ENCODE peak calls at places on chromosomes 7 and 10, in seven cellular contexts. F is EH; P is heart left ventricle; N is foreskin fibroblast; Q is adipocyte; E is activated T-helper 1 cell treated with anti-CD3 and anti-CD28 coated beads, Interleukin-12 subunit alpha, Interleukin-12 subunit beta, Interleukin-2, Interleukin-4 antibody, amounts not matched to agents 30 ng/mL and 10 ng/mL and 1 ng/mL, durations not matched to agents 14 hours and 24 hours and 36 hours; T is HuH-7. J is an unnamed sample.

GRCh38 chr7:150621376-150621775 is 10.8 kb downstream of the GIMAP6 start:
- DNase-seq in P (no peak), Q (no peak), N (no peak), F (no peak), E (no peak), T (no peak), J (no peak)

GRCh38 chr10:108783897-108784296 is 1139.4 kb downstream of the XPNPEP1 start:
- DNase-seq in T (peak), E (no peak), Q (peak), F (peak), P (no peak), N (peak), J (peak)

GRCh38 chr10:78202386-78202785 is 168.7 kb downstream of the RPS24 start:
- DNase-seq in F (peak), T (no peak), Q (no peak), E (no peak), P (no peak), N (peak), J (no peak)

GRCh38 chr10:102310356-102311024 is 65.2 kb downstream of the GBF1 start:
- DNase-seq in N (peak), F (peak), E (no peak), T (peak), P (no peak), Q (peak), J (no peak)

GRCh38 chr7:7920056-7920455 is 48.5 kb upstream of the GLCCI1 start:
- DNase-seq in F (no peak), Q (no peak), E (no peak), N (no peak), T (no peak), P (no peak), J (no peak)

GRCh38 chr10:86375204-86375603 is 8.6 kb upstream of the GRID1 start:
- DNase-seq in Q (no peak), F (no peak), E (no peak), N (no peak), P (no peak), T (no peak), J (no peak)

GRCh38 chr7:135877799-135878198 is 99.4 kb downstream of the MTPN start:
- DNase-seq in F (peak), E (no peak), Q (peak), P (no peak), T (no peak), N (peak), J (no peak)

GRCh38 chr7:36002900-36003299 is 150.2 kb upstream of the EEPD1 start:
- DNase-seq in E (no peak), P (no peak), T (no peak), F (no peak), N (no peak), Q (no peak), J (no peak)

GRCh38 chr7:102860351-102860811 is 52.4 kb upstream of the LRRC17 start:
- DNase-seq in Q (peak), T (no peak), E (no peak), F (peak), P (no peak), N (peak), J (no peak)

GRCh38 chr10:88342733-88343310 is 240.3 kb downstream of the RNLS start:
- DNase-seq in F (no peak), N (no peak), T (no peak), P (no peak), E (no peak), Q (no peak), J (no peak)

GRCh38 chr7:19470031-19470430 is 238.8 kb downstream of the POLR1F start:
- DNase-seq in P (no peak), F (no peak), T (no peak), E (no peak), Q (peak), N (no peak), J (no peak)